ENCODE peak calls at places on chromosomes 12 and 14, in seven cellular contexts. I is SJSA1, P is left colon, D is NCI-H187 treated with DMSO at 0.1 percent for 48 hours, K is KG1, H is NCI-H2029, B is GM19239. W is an unnamed sample.

GRCh38 chr12:125606312-125606711 is 541.1 kb downstream of the AACS start:
- DNase-seq in P (no peak), B (no peak), K (no peak), I (no peak), D (no peak), H (no peak), W (no peak)

GRCh38 chr14:69612014-69612758 is 790 bp downstream of the SUSD6 start:
- DNase-seq in P (peak), B (no peak), H (no peak), I (no peak), K (no peak), D (no peak), W (peak)

GRCh38 chr14:91005716-91006115 is 54.7 kb downstream of the RPS6KA5 start:
- DNase-seq in K (no peak), D (no peak), H (no peak), P (no peak), B (no peak), I (no peak), W (no peak)

GRCh38 chr14:20652996-20653975 is 11.8 kb upstream of the OR6S1 start:
- DNase-seq in D (no peak), H (no peak), B (no peak), K (no peak), I (peak), P (no peak), W (no peak)

GRCh38 chr12:3380200-3381020 is 110.6 kb upstream of the PRMT8 start:
- DNase-seq in B (no peak), P (no peak), I (no peak), D (no peak), H (no peak), K (no peak), W (no peak)

GRCh38 chr12:19451196-19451595 is 11.9 kb downstream of the AEBP2 start:
- DNase-seq in B (no peak), K (no peak), D (no peak), H (no peak), I (no peak), P (no peak), W (no peak)

GRCh38 chr12:15979096-15980091 is 68.3 kb downstream of the DERA start:
- DNase-seq in H (no peak), I (no peak), K (no peak), D (no peak), B (peak), P (peak), W (no peak)

GRCh38 chr14:94021001-94021400 is 5.1 kb upstream of the OTUB2 start:
- DNase-seq in P (no peak), D (no peak), B (no peak), I (no peak), K (no peak), H (no peak), W (no peak)

GRCh38 chr14:90409209-90409730 is 12.4 kb downstream of the CALM1 start:
- DNase-seq in K (no peak), P (no peak), H (no peak), B (no peak), I (peak), D (no peak), W (no peak)

GRCh38 chr14:32682219-32682618 is 256.5 kb upstream of the NPAS3 start:
- DNase-seq in B (no peak), H (peak), P (peak), D (no peak), I (no peak), K (no peak), W (no peak)

GRCh38 chr12:121036810-121037326 is 2.2 kb downstream of the OASL start:
- DNase-seq in K (no peak), B (no peak), P (no peak), H (no peak), I (no peak), D (no peak), W (no peak)

GRCh38 chr14:63993992-63994391 is 141.2 kb downstream of the SYNE2 start:
- DNase-seq in B (no peak), H (no peak), D (no peak), P (no peak), I (no peak), K (no peak), W (no peak)

GRCh38 chr12:85390281-85390680 is 110.3 kb downstream of the ALX1 start:
- DNase-seq in P (no peak), H (peak), B (no peak), I (no peak), D (no peak), K (no peak), W (no peak)

GRCh38 chr14:68687746-68688145 is 105.1 kb downstream of the ZFP36L1 start:
- DNase-seq in B (no peak), I (peak), H (no peak), P (no peak), D (no peak), K (no peak), W (no peak)

GRCh38 chr14:101559624-101560533 is 1.4 kb upstream of the DIO3 start:
- DNase-seq in D (no peak), P (peak), H (no peak), B (no peak), I (no peak), K (peak), W (no peak)

GRCh38 chr12:62260733-62261683 is 804 bp downstream of the USP15 start:
- DNase-seq in P (peak), B (no peak), I (no peak), H (peak), D (no peak), K (peak), W (peak)

GRCh38 chr14:75280448-75280830 is 1.8 kb downstream of the FOS start:
- DNase-seq in P (no peak), H (no peak), K (no peak), B (no peak), D (no peak), I (no peak), W (no peak)

GRCh38 chr12:6233121-6233971 is 33.1 kb downstream of the CD9 start:
- DNase-seq in D (no peak), K (no peak), I (no peak), H (no peak), B (no peak), P (peak), W (no peak)

GRCh38 chr12:46147144-46147543 is 121.7 kb downstream of the SLC38A1 start:
- DNase-seq in K (no peak), D (no peak), P (no peak), H (no peak), I (no peak), B (no peak), W (no peak)

GRCh38 chr12:75571651-75572050 is 60.2 kb upstream of the KRR1 start:
- DNase-seq in P (no peak), B (no peak), D (no peak), K (no peak), I (no peak), H (no peak), W (no peak)

GRCh38 chr14:67749341-67750110 is 47.8 kb downstream of the RDH12 start:
- DNase-seq in I (no peak), K (no peak), B (no peak), H (no peak), P (no peak), D (no peak), W (no peak)

GRCh38 chr12:107349008-107349747 is 255.8 kb upstream of the CRY1 start:
- DNase-seq in D (no peak), K (no peak), P (peak), I (no peak), H (peak), B (no peak), W (no peak)

GRCh38 chr14:92425101-92425500 is 88.5 kb upstream of the RIN3 start:
- DNase-seq in K (no peak), B (no peak), I (no peak), P (no peak), D (no peak), H (no peak), W (no peak)

GRCh38 chr14:23663711-23664110 is 27.5 kb downstream of the DHRS2 start:
- DNase-seq in B (no peak), K (no peak), D (no peak), H (no peak), P (no peak), I (no peak), W (no peak)